ENCODE peak calls at places on chromosome 6, in ten cellular contexts. D, K, O, H, N, I, U, A, F and G are unnamed samples. For H3K27me3, the result is how much of the 10 kb centered on the place peaks cover.

GRCh38 chr6:105388392-105388791 is 14.5 kb downstream of the PREP start:
- DNase-seq in D (no peak), K (no peak), O (no peak), H (no peak), N (no peak), I (no peak), U (no peak), A (no peak), F (no peak), G (no peak)

GRCh38 chr6:2173203-2173961 is 72.0 kb downstream of the GMDS start:
- DNase-seq in D (no peak), K (no peak), O (no peak), H (no peak), N (no peak), I (no peak), U (peak), A (no peak), F (no peak), G (no peak)

GRCh38 chr6:63634630-63635029 is 972 bp upstream of the PHF3 start:
- DNase-seq in D (no peak), K (no peak), O (no peak), H (no peak), N (no peak), I (peak), U (no peak), A (no peak), F (no peak), G (peak)

GRCh38 chr6:161101517-161101916 is 109.9 kb downstream of the MAP3K4 start:
- DNase-seq in D (no peak), K (no peak), O (peak), H (no peak), N (no peak), I (no peak), U (peak), A (no peak), F (no peak), G (no peak)

GRCh38 chr6:128641701-128642100 is 121.3 kb upstream of the PTPRK start:
- DNase-seq in D (no peak), K (no peak), O (peak), H (no peak), N (no peak), I (no peak), U (no peak), A (no peak), F (no peak), G (no peak)

GRCh38 chr6:3876131-3876530 is 27.0 kb downstream of the FAM50B start:
- DNase-seq in D (no peak), K (no peak), O (no peak), H (no peak), N (no peak), I (no peak), U (no peak), A (peak), F (no peak), G (no peak)

GRCh38 chr6:75747985-75748742 is 875 bp upstream of the MYO6 start:
- DNase-seq in D (no peak), K (no peak), O (no peak), H (no peak), N (no peak), I (no peak), U (no peak), A (no peak), F (no peak), G (no peak)

GRCh38 chr6:143283887-143284640 is 166.4 kb downstream of the ADAT2 start:
- DNase-seq in D (no peak), K (no peak), O (peak), H (no peak), N (no peak), I (no peak), U (peak), A (no peak), F (no peak), G (no peak)

GRCh38 chr6:158816329-158816728 is 2.8 kb downstream of the EZR start:
- DNase-seq in D (no peak), K (no peak), O (no peak), H (no peak), N (no peak), I (no peak), U (no peak), A (no peak), F (no peak), G (no peak)

GRCh38 chr6:95071464-95071863 is 505.9 kb upstream of the MANEA start:
- DNase-seq in D (no peak), K (no peak), O (no peak), H (no peak), N (no peak), I (no peak), U (no peak), A (no peak), F (no peak), G (no peak)

GRCh38 chr6:111228094-111228493 is 140.8 kb downstream of the SLC16A10 start:
- DNase-seq in D (no peak), K (no peak), O (no peak), H (no peak), N (no peak), I (no peak), U (no peak), A (no peak), F (no peak), G (no peak)

GRCh38 chr6:166579234-166579575 is 7.3 kb downstream of the RAMACL start:
- DNase-seq in D (no peak), K (no peak), O (no peak), H (no peak), N (no peak), I (no peak), U (no peak), A (no peak), F (no peak), G (no peak)

GRCh38 chr6:47165918-47166317 is 123.8 kb upstream of the ADGRF1 start:
- DNase-seq in D (no peak), K (no peak), O (peak), H (no peak), N (no peak), I (peak), U (no peak), A (no peak), F (no peak), G (no peak)

GRCh38 chr6:65416640-65417039 is 290.4 kb downstream of the EYS start:
- DNase-seq in D (no peak), K (no peak), O (no peak), H (no peak), N (no peak), I (no peak), U (no peak), A (no peak), F (no peak), G (no peak)

GRCh38 chr6:113825776-113826175 is 31.4 kb upstream of the MARCKS start:
- DNase-seq in D (no peak), K (no peak), O (peak), H (peak), N (no peak), I (peak), U (peak), A (peak), F (no peak), G (peak)

GRCh38 chr6:142842423-142843261 is 102.3 kb downstream of the HIVEP2 start:
- DNase-seq in D (peak), K (peak), O (peak), H (no peak), N (peak), I (peak), U (peak), A (no peak), F (no peak), G (peak)

GRCh38 chr6:26330835-26331808 is 33.9 kb upstream of the BTN3A2 start:
- DNase-seq in D (peak), K (no peak), O (peak), H (no peak), N (peak), I (peak), U (peak), A (no peak), F (no peak), G (no peak)

GRCh38 chr6:163189609-163190008 is 224.9 kb upstream of the QKI start:
- DNase-seq in D (no peak), K (no peak), O (no peak), H (no peak), N (no peak), I (no peak), U (no peak), A (no peak), F (no peak), G (no peak)

GRCh38 chr6:114783083-114783482 is 440.3 kb upstream of the HS3ST5 start:
- DNase-seq in D (no peak), K (no peak), O (no peak), H (no peak), N (no peak), I (no peak), U (no peak), A (no peak), F (peak), G (no peak)

GRCh38 chr6:84575264-84575663 is 189.1 kb downstream of the TBX18 start:
- DNase-seq in D (no peak), K (no peak), O (no peak), H (no peak), N (no peak), I (peak), U (no peak), A (no peak), F (peak), G (peak)

GRCh38 chr6:31585531-31585930 is 546 bp upstream of the LST1 start:
- DNase-seq in D (peak), K (peak), O (no peak), H (no peak), N (peak), I (no peak), U (no peak), A (no peak), F (no peak), G (no peak)

GRCh38 chr6:13479971-13480434 is 7.4 kb downstream of the GFOD1 start:
- DNase-seq in D (no peak), K (no peak), O (no peak), H (no peak), N (no peak), I (no peak), U (no peak), A (no peak), F (no peak), G (no peak)

GRCh38 chr6:136774228-136775041 is 17.8 kb downstream of the MAP3K5 start:
- DNase-seq in D (no peak), K (no peak), O (peak), H (no peak), N (no peak), I (no peak), U (no peak), A (no peak), F (no peak), G (no peak)

GRCh38 chr6:10719386-10720228 is 3.3 kb upstream of the TMEM14C start:
- DNase-seq in D (peak), K (no peak), O (no peak), H (peak), N (peak), I (peak), U (peak), A (peak), F (no peak), G (peak)

GRCh38 chr6:16933532-16933931 is 168.3 kb upstream of the STMND1 start:
- DNase-seq in D (no peak), K (no peak), O (no peak), H (no peak), N (no peak), I (no peak), U (no peak), A (no peak), F (no peak), G (no peak)

GRCh38 chr6:159606786-159607185 is 86.3 kb downstream of the SOD2 start:
- DNase-seq in D (no peak), K (no peak), O (peak), H (no peak), N (no peak), I (no peak), U (no peak), A (no peak), F (no peak), G (no peak)

GRCh38 chr6:14467591-14467990 is 350.0 kb downstream of the CD83 start:
- DNase-seq in D (no peak), K (no peak), O (peak), H (no peak), N (no peak), I (no peak), U (no peak), A (no peak), F (no peak), G (no peak)

GRCh38 chr6:160462551-160463109 is 114.5 kb downstream of the SLC22A3 start:
- DNase-seq in D (peak), K (peak), O (peak), H (no peak), N (peak), I (peak), U (no peak), A (no peak), F (peak), G (peak)

GRCh38 chr6:147530132-147531060 is 21.9 kb downstream of the SAMD5 start:
- DNase-seq in D (no peak), K (no peak), O (no peak), H (no peak), N (no peak), I (no peak), U (no peak), A (no peak), F (no peak), G (no peak)

GRCh38 chr6:31693535-31693934 is 9.6 kb downstream of the ABHD16A start:
- DNase-seq in D (no peak), K (no peak), O (no peak), H (no peak), N (no peak), I (no peak), U (no peak), A (no peak), F (no peak), G (no peak)

GRCh38 chr6:80196914-80197313 is 90.4 kb downstream of the BCKDHB start:
- DNase-seq in D (no peak), K (no peak), O (no peak), H (no peak), N (no peak), I (no peak), U (no peak), A (no peak), F (no peak), G (no peak)

GRCh38 chr6:45445749-45446454 is 68.2 kb upstream of the SUPT3H start:
- DNase-seq in D (no peak), K (no peak), O (peak), H (peak), N (no peak), I (peak), U (peak), A (peak), F (peak), G (peak)

GRCh38 chr6:41970436-41970846 is 28.8 kb upstream of the CCND3 start:
- DNase-seq in D (no peak), K (no peak), O (peak), H (peak), N (no peak), I (peak), U (no peak), A (no peak), F (no peak), G (peak)

GRCh38 chr6:89797317-89797716 is 22.3 kb downstream of the MDN1 start:
- DNase-seq in D (no peak), K (no peak), O (peak), H (no peak), N (no peak), I (peak), U (no peak), A (peak), F (no peak), G (no peak)

GRCh38 chr6:78942451-78942850 is 75.1 kb downstream of the IRAK1BP1 start:
- DNase-seq in D (no peak), K (no peak), O (peak), H (no peak), N (no peak), I (no peak), U (no peak), A (no peak), F (no peak), G (no peak)

GRCh38 chr6:36627801-36628246 is 33.7 kb downstream of the SRSF3 start:
- DNase-seq in D (no peak), K (no peak), O (peak), H (peak), N (no peak), I (no peak), U (no peak), A (peak), F (no peak), G (no peak)

GRCh38 chr6:20630136-20630535 is 95.9 kb downstream of the CDKAL1 start:
- DNase-seq in D (no peak), K (no peak), O (no peak), H (no peak), N (no peak), I (no peak), U (no peak), A (no peak), F (no peak), G (no peak)

GRCh38 chr6:62998022-62998421 is 213.2 kb upstream of the FKBP1C start:
- DNase-seq in D (no peak), K (no peak), O (no peak), H (no peak), N (no peak), I (no peak), U (no peak), A (no peak), F (no peak), G (no peak)

GRCh38 chr6:87920245-87920644 is 127.4 kb upstream of the SPACA1 start:
- DNase-seq in D (no peak), K (no peak), O (no peak), H (no peak), N (no peak), I (no peak), U (no peak), A (no peak), F (no peak), G (no peak)

DNA sequence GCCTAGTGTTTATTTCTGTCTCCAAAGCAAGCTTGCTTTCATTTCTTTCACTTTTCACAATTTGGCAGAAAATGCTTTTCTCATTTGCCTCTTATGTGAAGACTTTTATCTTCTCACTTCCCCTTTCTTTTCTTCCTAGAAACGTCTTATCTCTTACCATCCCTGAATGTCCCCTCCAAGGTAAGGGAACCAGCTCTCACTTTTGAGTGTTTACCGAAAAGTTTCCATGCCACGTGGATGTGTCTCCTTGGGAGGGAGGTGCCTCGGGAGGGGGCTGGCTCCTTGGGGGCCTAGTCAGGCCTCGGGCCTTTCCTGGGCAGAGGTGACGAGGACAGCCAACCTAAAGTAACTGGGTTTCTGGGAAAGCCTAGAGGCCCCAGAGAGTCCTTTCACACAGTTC is 127.4 kb downstream of the CD24 start:
- DNase-seq in D (no peak), K (no peak), O (no peak), H (no peak), N (no peak), I (no peak), U (no peak), A (no peak), F (no peak), G (no peak)
- H3K4me3 ChIP-seq in D (no peak), K (no peak), O (no peak), H (no peak), N (no peak), I (no peak), U (no peak), A (no peak), F (no peak), G (no peak)

GRCh38 chr6:107491059-107491609 is 1.2 kb downstream of the SOBP start:
- DNase-seq in D (no peak), K (no peak), O (peak), H (peak), N (no peak), I (no peak), U (peak), A (peak), F (no peak), G (peak)
- H3K27me3 ChIP-seq in D (half or more), K (under half), O (under half), H (under half), N (half or more), I (under half), U (under half), A (under half), F (under half), G (half or more)

GRCh38 chr6:108492131-108492766 is 68.5 kb upstream of the FOXO3 start:
- DNase-seq in D (no peak), K (no peak), O (peak), H (no peak), N (no peak), I (peak), U (peak), A (no peak), F (peak), G (no peak)
- H3K4me3 ChIP-seq in D (no peak), K (no peak), O (no peak), H (no peak), N (no peak), I (no peak), U (no peak), A (no peak), F (no peak), G (no peak)

DNA sequence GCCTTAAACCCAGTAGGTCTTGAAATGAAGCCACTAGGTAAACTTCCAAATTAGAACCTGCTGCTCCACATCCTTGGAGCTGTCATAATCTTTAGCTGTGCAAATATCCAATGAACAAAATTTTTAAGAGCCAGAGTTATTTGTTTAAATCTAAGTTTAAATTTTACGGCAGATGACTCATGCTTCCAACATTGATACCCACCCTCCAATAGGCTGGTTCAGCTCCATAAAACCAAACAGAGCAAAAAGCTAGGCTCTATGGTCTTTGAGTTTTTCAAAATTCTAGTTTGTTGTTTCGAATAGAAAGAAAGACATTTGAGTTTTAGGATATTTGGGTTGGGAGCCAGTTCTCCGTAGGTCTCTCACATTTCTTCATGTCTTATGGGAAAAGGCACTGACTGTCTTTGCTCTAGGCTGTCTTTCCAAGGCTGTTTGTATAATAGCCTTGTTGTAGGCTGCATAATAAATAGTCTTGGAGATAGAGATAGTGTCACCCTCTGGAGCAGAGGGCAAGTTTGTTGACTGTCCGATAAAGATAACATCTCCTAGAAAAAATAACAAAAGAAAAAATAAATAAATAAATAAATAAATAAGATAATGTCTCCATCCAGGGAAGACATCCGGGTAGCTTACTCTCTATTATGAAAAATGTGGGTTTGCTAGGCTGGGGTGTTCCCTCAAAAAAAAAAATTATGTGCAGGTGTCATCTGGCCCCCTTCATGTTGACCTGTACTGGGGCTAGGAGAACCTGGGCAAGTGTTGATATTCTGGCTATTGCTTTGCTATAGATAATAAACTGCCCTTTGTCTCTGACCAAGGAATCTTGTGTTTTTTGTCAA is 36.5 kb downstream of the SLC2A12 start:
- DNase-seq in D (no peak), K (no peak), O (peak), H (no peak), N (no peak), I (no peak), U (no peak), A (no peak), F (no peak), G (no peak)
- H3K27me3 ChIP-seq in D (under half), K (under half), O (under half), H (under half), N (under half), I (under half), U (under half), A (under half), F (under half), G (under half)

GRCh38 chr6:33344771-33345697 is 27.5 kb upstream of the ZBTB22 start:
- DNase-seq in D (peak), K (peak), O (peak), H (peak), N (peak), I (peak), U (peak), A (peak), F (peak), G (peak)
- H3K4me3 ChIP-seq in D (peak), K (peak), O (no peak), H (peak), N (peak), I (no peak), U (no peak), A (no peak), F (no peak), G (no peak)

GRCh38 chr6:150604467-150604866 is 4.8 kb downstream of the PLEKHG1 start:
- DNase-seq in D (no peak), K (no peak), O (no peak), H (no peak), N (no peak), I (no peak), U (no peak), A (no peak), F (no peak), G (no peak)
- H3K27me3 ChIP-seq in D (under half), K (under half), O (under half), H (under half), N (under half), I (under half), U (under half), A (under half), F (under half), G (under half)

GRCh38 chr6:101400341-101400740 is 6.8 kb downstream of the GRIK2 start:
- DNase-seq in D (no peak), K (no peak), O (no peak), H (no peak), N (no peak), I (no peak), U (no peak), A (no peak), F (no peak), G (no peak)
- H3K4me3 ChIP-seq in D (no peak), K (no peak), O (peak), H (no peak), N (no peak), I (no peak), U (peak), A (no peak), F (no peak), G (no peak)